ENCODE peak calls at places on chromosomes 1 and 21, in nine cellular contexts. A is mesothelial cell of epicardium; J is astrocyte of the cerebellum; T is CD4-positive, alpha-beta T cell; Q is kidney; E is AG04450; U is PC-3; M is tibial artery; D is pancreas. I is an unnamed sample.

GRCh38 chr21:17388226-17388625 is 124.6 kb upstream of the CXADR start:
- DNase-seq in J (no peak), T (no peak), D (no peak), M (no peak), E (no peak), Q (no peak), U (no peak), A (no peak), I (no peak)

GRCh38 chr1:97417661-97418060 is 503.2 kb downstream of the DPYD start:
- DNase-seq in M (no peak), Q (no peak), D (no peak), A (no peak), U (no peak), J (no peak), E (no peak), T (no peak), I (no peak)

GRCh38 chr1:209368864-209369598 is 214.5 kb upstream of the CAMK1G start:
- DNase-seq in E (peak), A (no peak), T (no peak), M (no peak), D (no peak), U (peak), Q (no peak), J (peak), I (no peak)

GRCh38 chr1:48043524-48043923 is 46.3 kb upstream of the TRABD2B start:
- DNase-seq in D (no peak), U (peak), M (no peak), Q (no peak), T (no peak), E (no peak), A (no peak), J (no peak), I (no peak)

GRCh38 chr1:234737915-234738314 is 127.9 kb upstream of the IRF2BP2 start:
- DNase-seq in D (no peak), T (no peak), J (no peak), Q (no peak), U (no peak), M (no peak), E (no peak), A (no peak), I (no peak)

GRCh38 chr21:33901421-33902288 is 13.9 kb downstream of the ATP5PO start:
- DNase-seq in Q (no peak), A (no peak), D (no peak), M (peak), U (peak), E (no peak), J (peak), T (no peak), I (no peak)

GRCh38 chr1:184056921-184057496 is 5.5 kb downstream of the TSEN15 start:
- DNase-seq in E (peak), M (no peak), D (no peak), A (no peak), T (no peak), J (peak), Q (no peak), U (peak), I (no peak)

GRCh38 chr1:66335859-66336640 is 197.9 kb upstream of the SGIP1 start:
- DNase-seq in U (no peak), A (no peak), D (no peak), J (no peak), M (peak), Q (peak), E (no peak), T (peak), I (peak)

GRCh38 chr21:29018540-29018939 is 609 bp downstream of the RWDD2B start:
- DNase-seq in J (no peak), U (peak), T (no peak), Q (no peak), D (no peak), E (no peak), A (no peak), M (no peak), I (no peak)

GRCh38 chr1:223332997-223333396 is 31.0 kb downstream of the SUSD4 start:
- DNase-seq in M (no peak), T (no peak), D (no peak), U (no peak), A (no peak), E (no peak), J (no peak), Q (no peak), I (no peak)

GRCh38 chr21:35050348-35051286 is 1.5 kb upstream of the RUNX1 start:
- DNase-seq in D (no peak), A (no peak), T (no peak), J (no peak), E (no peak), U (peak), Q (no peak), M (no peak), I (no peak)

GRCh38 chr1:149978547-149979023 is 31.9 kb downstream of the OTUD7B start:
- DNase-seq in A (no peak), U (peak), E (no peak), J (no peak), T (no peak), Q (no peak), D (no peak), M (no peak), I (no peak)

GRCh38 chr1:224411766-224412165 is 22.8 kb downstream of the WDR26 start:
- DNase-seq in Q (no peak), D (no peak), E (no peak), J (no peak), T (no peak), M (no peak), A (no peak), U (no peak), I (no peak)

GRCh38 chr1:90074555-90075315 is 79.8 kb downstream of the ZNF326 start:
- DNase-seq in A (no peak), D (no peak), M (no peak), E (no peak), Q (no peak), J (peak), U (no peak), T (no peak), I (no peak)

GRCh38 chr1:98046031-98046641 is 125.3 kb upstream of the DPYD start:
- DNase-seq in M (no peak), D (peak), U (no peak), Q (peak), J (no peak), T (no peak), A (no peak), E (no peak), I (peak)

GRCh38 chr1:43270421-43271095 is 775 bp downstream of the TMEM125 start:
- DNase-seq in D (peak), J (no peak), Q (peak), M (no peak), U (peak), E (no peak), A (peak), T (no peak), I (peak)

GRCh38 chr1:39130297-39130696 is 74.2 kb upstream of the MACF1 start:
- DNase-seq in E (no peak), T (no peak), U (peak), A (no peak), J (no peak), M (no peak), Q (no peak), D (no peak), I (no peak)

GRCh38 chr1:63746129-63746864 is 27.5 kb upstream of the ROR1 start:
- DNase-seq in D (no peak), J (peak), E (peak), A (no peak), Q (peak), U (peak), M (no peak), T (no peak), I (no peak)

GRCh38 chr1:240854367-240854766 is 242.4 kb upstream of the GREM2 start:
- DNase-seq in A (no peak), T (no peak), M (no peak), U (peak), Q (no peak), J (no peak), D (no peak), E (no peak), I (no peak)

GRCh38 chr1:48810740-48811139 is 34.0 kb upstream of the BEND5 start:
- DNase-seq in J (no peak), Q (no peak), T (no peak), A (no peak), M (no peak), D (no peak), U (no peak), E (no peak), I (no peak)

GRCh38 chr1:232123775-232124659 is 497.4 kb downstream of the DISC1 start:
- DNase-seq in U (peak), J (no peak), Q (no peak), D (no peak), T (no peak), E (no peak), A (no peak), M (no peak), I (no peak)

GRCh38 chr1:81472387-81472786 is 328.3 kb upstream of the ADGRL2 start:
- DNase-seq in Q (no peak), A (no peak), M (no peak), E (no peak), T (no peak), J (no peak), U (no peak), D (no peak), I (no peak)

GRCh38 chr1:11913291-11913690 is 12.9 kb downstream of the KIAA2013 start:
- DNase-seq in T (no peak), M (no peak), A (no peak), Q (no peak), E (no peak), D (no peak), J (no peak), U (no peak), I (no peak)

GRCh38 chr1:70034403-70034802 is 171.0 kb downstream of the LRRC40 start:
- DNase-seq in T (no peak), M (no peak), J (peak), Q (no peak), U (peak), E (peak), D (no peak), A (no peak), I (no peak)

DNA sequence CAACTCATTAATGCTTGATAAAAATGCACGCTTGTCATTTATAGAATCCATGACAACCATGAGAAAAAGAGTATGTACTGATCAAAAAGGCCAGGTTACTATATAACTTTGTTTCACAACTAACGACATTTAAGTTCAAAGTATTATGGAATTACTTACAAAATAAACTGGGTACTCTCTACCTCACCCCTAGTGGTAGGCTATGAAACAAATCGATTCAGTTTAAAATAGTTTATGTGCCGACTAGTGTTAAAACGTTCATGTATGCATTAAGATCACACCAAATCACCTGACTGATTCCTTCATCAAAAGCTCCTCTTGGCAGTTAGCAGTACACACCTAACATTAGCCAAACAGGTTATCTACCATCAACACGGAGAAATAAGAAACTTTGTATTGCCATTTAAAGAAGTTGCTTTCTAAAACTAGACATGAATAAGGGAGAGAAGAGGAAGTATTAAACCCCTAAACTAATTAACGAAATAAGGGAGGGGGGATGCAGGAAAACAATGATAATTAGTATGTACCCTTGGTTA is 137.1 kb downstream of the AKT3 start:
- DNase-seq in Q (no peak), D (no peak), T (no peak), U (peak), M (no peak), E (no peak), J (no peak), A (no peak), I (no peak)
- TF ChIP-seq CTCF in Q (no peak), D (no peak), T (no peak), U (peak), M (no peak), E (peak), J (peak), A (peak), I (no peak)

DNA sequence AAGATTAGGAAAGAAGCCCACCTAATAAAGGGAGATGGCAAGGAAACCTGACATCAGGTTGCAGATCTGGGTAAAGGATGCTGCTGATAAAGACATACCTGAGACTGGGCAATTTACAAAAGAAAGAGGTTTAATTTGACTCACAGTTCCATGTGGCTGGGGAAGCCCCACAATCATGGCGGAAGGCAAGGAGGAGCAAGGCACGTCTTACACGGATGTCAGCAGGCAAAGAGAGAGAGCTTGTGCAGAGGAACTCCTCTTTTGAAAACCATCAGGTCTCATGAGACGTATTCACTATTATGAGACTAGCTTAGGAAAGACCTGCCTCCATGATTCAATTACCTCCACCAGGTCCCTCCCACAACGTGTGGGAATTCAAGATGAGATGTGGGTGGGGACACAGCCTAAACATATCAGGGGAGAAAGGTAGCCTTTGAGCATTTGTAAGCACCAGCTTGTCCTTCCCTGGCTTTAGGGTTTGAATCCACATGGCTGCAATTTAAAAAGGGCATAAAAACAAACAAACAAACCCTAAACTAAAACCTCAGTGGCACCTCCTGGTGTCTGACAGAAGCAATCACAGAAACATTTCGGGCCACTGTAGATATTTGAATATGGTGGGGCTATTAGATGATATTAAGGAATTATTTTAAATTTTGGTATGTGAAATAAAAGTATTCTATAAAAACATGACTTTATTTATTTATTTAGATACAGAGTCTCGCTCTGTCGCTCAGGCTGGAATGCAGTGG is 33.1 kb downstream of the SLC2A7 start:
- DNase-seq in D (no peak), A (no peak), Q (peak), E (no peak), M (no peak), T (no peak), J (no peak), U (no peak), I (no peak)
- TF ChIP-seq CTCF in D (no peak), A (peak), Q (no peak), E (peak), M (no peak), T (no peak), J (no peak), U (peak), I (no peak)

DNA sequence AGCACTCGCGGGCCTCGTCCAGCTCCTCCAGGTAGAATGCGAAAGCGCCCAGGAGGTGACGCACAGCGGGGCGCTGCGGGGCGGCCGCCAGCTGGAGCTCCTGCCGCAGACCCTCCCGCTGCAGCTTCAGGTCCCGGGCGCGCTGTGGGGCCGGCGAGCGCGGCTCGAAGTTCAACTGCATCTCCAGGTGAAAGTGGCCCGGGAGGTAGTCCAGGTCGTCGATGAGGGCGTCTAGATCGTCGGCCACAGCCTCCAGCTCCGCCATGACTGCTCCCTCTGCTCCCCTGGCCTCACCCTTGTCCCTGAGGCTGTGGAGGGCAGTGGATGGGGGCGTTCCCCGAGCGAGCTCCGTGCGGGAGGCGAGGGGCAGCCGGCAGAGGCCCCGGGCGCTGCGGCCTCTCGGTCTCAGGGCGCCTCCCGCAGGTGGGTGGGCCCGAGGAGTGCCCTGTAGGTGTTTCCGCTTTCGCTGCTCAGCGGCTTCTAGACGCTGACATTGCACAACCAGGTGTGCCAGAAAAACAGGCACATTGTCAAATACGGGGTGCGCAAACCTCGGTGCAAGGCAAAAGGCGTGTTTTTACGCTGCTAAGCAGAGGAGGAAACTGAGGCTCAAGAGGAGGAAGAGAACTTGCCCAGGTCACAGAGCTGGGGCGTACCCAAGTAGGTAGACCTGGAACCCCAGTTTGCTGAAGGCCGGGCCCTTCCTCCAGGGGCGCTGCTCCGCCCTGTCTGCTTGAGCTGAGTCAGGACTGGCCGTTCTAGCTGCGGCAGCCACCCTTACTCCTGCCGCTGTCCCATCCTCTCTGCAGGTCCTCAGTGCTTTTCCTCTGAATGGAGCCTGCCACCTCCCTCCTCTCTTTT is at the start of gene TTC22:
- DNase-seq in U (peak), T (peak), E (no peak), M (no peak), D (peak), Q (peak), J (no peak), A (no peak), I (peak)
- TF ChIP-seq CTCF in U (peak), T (peak), E (peak), M (no peak), D (peak), Q (peak), J (peak), A (no peak), I (peak)

DNA sequence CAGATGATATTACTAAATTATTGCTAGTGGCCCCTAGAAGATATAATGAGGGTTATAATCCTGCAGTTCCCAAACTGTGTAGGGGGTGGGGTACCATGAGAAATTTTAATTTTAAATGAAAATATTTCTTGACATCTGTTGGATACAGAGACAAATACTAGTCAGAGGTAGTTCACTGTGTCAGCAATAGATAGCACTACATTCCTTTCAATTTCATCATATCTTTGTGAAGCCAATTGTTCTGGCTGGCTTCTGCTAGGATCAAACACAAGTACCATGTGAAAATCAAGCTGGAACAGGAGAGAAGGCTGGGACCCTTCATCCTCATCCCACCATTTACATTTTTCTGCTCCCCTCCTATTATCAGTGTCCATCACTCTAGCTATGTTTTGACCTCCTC is 208.1 kb downstream of the USH2A start:
- DNase-seq in E (no peak), Q (no peak), J (no peak), T (no peak), M (no peak), D (no peak), U (no peak), A (no peak), I (no peak)
- TF ChIP-seq CTCF in E (no peak), Q (no peak), J (no peak), T (no peak), M (no peak), D (no peak), U (no peak), A (no peak), I (no peak)

DNA sequence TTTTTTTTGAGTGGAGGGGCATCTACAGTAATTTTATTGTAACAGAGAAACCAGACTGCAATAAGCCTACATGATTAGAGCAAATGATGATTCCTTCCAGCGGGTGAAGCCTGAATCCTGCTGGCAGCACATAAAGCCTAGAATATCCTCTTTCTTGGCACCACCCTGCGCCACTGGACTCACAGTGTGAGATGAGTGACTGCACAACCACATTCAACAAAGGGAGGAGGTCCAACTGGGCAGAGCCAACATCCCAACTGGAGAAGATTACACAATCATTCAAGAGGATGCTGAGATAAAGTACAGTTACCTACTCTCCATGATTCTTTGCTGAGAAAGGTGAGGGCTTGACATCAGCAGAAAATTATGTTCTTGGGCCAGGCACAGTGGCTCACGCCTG is 67.4 kb downstream of the TNFSF4 start:
- DNase-seq in E (no peak), D (no peak), J (no peak), U (no peak), M (no peak), Q (no peak), A (no peak), T (no peak), I (no peak)
- TF ChIP-seq CTCF in E (no peak), D (no peak), J (no peak), U (no peak), M (no peak), Q (no peak), A (no peak), T (no peak), I (no peak)

GRCh38 chr1:75641325-75641724 is 30.4 kb upstream of the SLC44A5 start:
- DNase-seq in D (no peak), U (no peak), T (no peak), E (no peak), A (no peak), M (no peak), J (no peak), Q (no peak), I (no peak)

GRCh38 chr1:75643460-75643859 is 32.5 kb upstream of the SLC44A5 start:
- DNase-seq in U (peak), E (no peak), T (no peak), M (no peak), A (peak), D (no peak), J (no peak), Q (no peak), I (no peak)

GRCh38 chr1:75640137-75640536 is 29.2 kb upstream of the SLC44A5 start:
- DNase-seq in D (no peak), Q (no peak), E (no peak), U (no peak), A (no peak), M (no peak), J (no peak), T (no peak), I (no peak)
- TF ChIP-seq CTCF in D (no peak), Q (no peak), E (no peak), U (no peak), A (no peak), M (no peak), J (no peak), T (no peak), I (no peak)

GRCh38 chr1:109919271-109919670 is 8.6 kb downstream of the CSF1 start:
- DNase-seq in T (no peak), J (no peak), M (no peak), Q (no peak), U (no peak), D (peak), A (no peak), E (no peak), I (peak)

GRCh38 chr1:109914587-109915240 is 4.1 kb downstream of the CSF1 start:
- DNase-seq in D (no peak), E (no peak), M (peak), J (peak), T (no peak), Q (no peak), U (no peak), A (no peak), I (peak)

GRCh38 chr1:109917429-109918076 is 6.9 kb downstream of the CSF1 start:
- DNase-seq in E (no peak), J (no peak), D (no peak), Q (no peak), T (no peak), U (no peak), M (no peak), A (no peak), I (peak)

GRCh38 chr1:109918671-109919070 is 8.0 kb downstream of the CSF1 start:
- DNase-seq in Q (no peak), M (no peak), U (no peak), E (no peak), D (peak), A (no peak), J (no peak), T (no peak), I (peak)

GRCh38 chr1:109918077-109918606 is 7.5 kb downstream of the CSF1 start:
- DNase-seq in J (no peak), U (no peak), A (no peak), D (peak), M (no peak), Q (no peak), E (no peak), T (no peak), I (peak)
- TF ChIP-seq CTCF in J (no peak), U (peak), A (no peak), D (no peak), M (no peak), Q (no peak), E (peak), T (no peak), I (no peak)

I was measured in spleen.